ENCODE peak calls at places on chromosomes 2 and 18, in eight cellular contexts. D is progenitor cell of endocrine pancreas; L is tibial artery; O is CD4-positive, alpha-beta T cell; R is Peyer's patch; Y is neural crest cell; U is right atrium auricular region; Z is body of pancreas. A is an unnamed sample.

GRCh38 chr18:60232541-60232940 is 140.0 kb downstream of the MC4R start:
- DNase-seq in U (no peak), L (no peak), Z (no peak), R (no peak), D (no peak), Y (no peak), O (no peak), A (peak)

GRCh38 chr18:58578835-58579560 is 49.9 kb downstream of the ALPK2 start:
- DNase-seq in O (no peak), D (no peak), L (no peak), Z (no peak), R (no peak), Y (no peak), U (no peak), A (peak)

GRCh38 chr2:237724811-237725478 is 73.6 kb upstream of the RBM44 start:
- DNase-seq in R (no peak), O (no peak), Z (peak), Y (no peak), U (peak), L (no peak), D (no peak), A (no peak)

GRCh38 chr2:217402622-217403383 is 542.9 kb upstream of the TNP1 start:
- DNase-seq in Y (no peak), D (no peak), Z (no peak), O (no peak), U (no peak), L (no peak), R (no peak), A (peak)

GRCh38 chr18:79100944-79101343 is 31.8 kb downstream of the ATP9B start:
- DNase-seq in D (no peak), L (no peak), Z (no peak), R (no peak), Y (no peak), O (no peak), U (no peak), A (no peak)

GRCh38 chr2:144523606-144524131 is 3.8 kb upstream of the ZEB2 start:
- DNase-seq in Y (no peak), L (no peak), U (no peak), R (no peak), D (no peak), Z (no peak), O (no peak), A (peak)

GRCh38 chr2:150981826-150982225 is 279.8 kb downstream of the RBM43 start:
- DNase-seq in Z (no peak), Y (no peak), O (no peak), D (no peak), U (no peak), L (no peak), R (no peak), A (peak)

GRCh38 chr2:233059797-233060499 is at the start of gene INPP5D:
- DNase-seq in O (peak), D (no peak), U (peak), L (peak), Y (no peak), Z (peak), R (no peak), A (no peak)

GRCh38 chr2:186422226-186422625 is 63.8 kb upstream of the ZC3H15 start:
- DNase-seq in R (no peak), D (no peak), L (peak), Z (peak), O (no peak), Y (no peak), U (peak), A (peak)

GRCh38 chr18:75504469-75504868 is 77.0 kb upstream of the SMIM21 start:
- DNase-seq in U (no peak), Z (no peak), Y (no peak), D (no peak), L (no peak), R (no peak), O (no peak), A (no peak)

GRCh38 chr2:117555965-117556364 is 258.5 kb upstream of the DDX18 start:
- DNase-seq in R (no peak), O (no peak), L (no peak), Z (no peak), Y (no peak), D (no peak), U (no peak), A (no peak)
- TF ChIP-seq CTCF in R (no peak), O (no peak), L (no peak), Z (no peak), Y (no peak), D (no peak), U (no peak), A (no peak)

GRCh38 chr2:66813525-66813924 is 378.6 kb downstream of the MEIS1 start:
- DNase-seq in L (no peak), O (no peak), U (no peak), D (no peak), Y (no peak), R (no peak), Z (no peak), A (no peak)

GRCh38 chr2:66813976-66814375 is 379.1 kb downstream of the MEIS1 start:
- DNase-seq in O (no peak), Y (no peak), R (no peak), Z (no peak), L (no peak), D (no peak), U (no peak), A (no peak)

GRCh38 chr2:66815886-66816285 is 381.0 kb downstream of the MEIS1 start:
- DNase-seq in R (no peak), Y (no peak), L (no peak), O (no peak), D (no peak), Z (no peak), U (no peak), A (no peak)

DNA sequence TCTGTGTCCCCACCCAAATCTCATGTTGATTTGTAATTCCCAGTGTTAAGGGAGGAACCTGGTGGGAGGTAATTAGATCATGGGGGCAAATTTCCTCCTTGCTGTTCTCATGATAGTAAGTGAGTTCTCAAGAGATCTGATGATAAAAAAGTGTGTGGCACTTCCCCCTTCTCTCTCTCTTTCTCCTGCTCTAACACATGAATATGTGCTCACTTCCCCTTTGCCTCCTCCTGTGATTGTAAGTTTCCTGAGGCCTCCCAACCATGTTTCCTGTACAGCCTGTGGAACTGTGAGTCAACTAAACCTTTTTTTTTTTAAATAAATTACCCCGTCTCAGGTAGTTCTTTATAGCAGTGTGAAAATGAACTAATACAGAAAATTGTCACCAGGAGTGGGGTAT is 380.0 kb downstream of the MEIS1 start:
- DNase-seq in U (no peak), Z (no peak), Y (no peak), D (no peak), L (no peak), O (no peak), R (no peak), A (no peak)
- TF ChIP-seq CTCF in U (no peak), Z (no peak), Y (no peak), D (no peak), L (no peak), O (no peak), R (no peak), A (no peak)

DNA sequence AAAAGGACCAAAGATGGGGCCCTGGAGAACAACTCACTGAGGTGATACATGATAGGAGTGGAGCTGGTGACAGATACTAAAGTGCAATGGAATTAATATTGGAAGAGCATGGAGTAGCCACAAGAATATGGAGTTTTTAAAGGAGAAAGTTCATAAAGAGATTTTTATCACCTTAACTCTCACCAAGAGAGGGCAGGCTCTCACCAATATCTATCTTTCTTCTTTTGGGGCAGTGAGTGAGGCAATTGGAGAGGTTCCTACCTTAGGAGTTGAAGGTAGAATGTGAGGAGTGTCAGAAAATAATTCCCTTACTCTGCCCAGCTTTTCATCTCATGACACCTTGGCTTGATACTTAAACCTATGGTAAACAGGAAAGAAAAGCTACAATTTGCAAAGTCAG is 233.7 kb upstream of the CWC22 start:
- DNase-seq in Z (no peak), O (no peak), D (no peak), L (no peak), U (no peak), Y (no peak), R (no peak), A (peak)
- TF ChIP-seq CTCF in Z (no peak), O (no peak), D (peak), L (no peak), U (no peak), Y (no peak), R (no peak), A (peak)

GRCh38 chr2:189024861-189025618 is 50.9 kb downstream of the COL3A1 start:
- DNase-seq in Y (no peak), L (no peak), O (no peak), D (no peak), Z (no peak), R (no peak), U (no peak), A (no peak)
- TF ChIP-seq CTCF in Y (peak), L (no peak), O (no peak), D (peak), Z (no peak), R (no peak), U (no peak), A (peak)

DNA sequence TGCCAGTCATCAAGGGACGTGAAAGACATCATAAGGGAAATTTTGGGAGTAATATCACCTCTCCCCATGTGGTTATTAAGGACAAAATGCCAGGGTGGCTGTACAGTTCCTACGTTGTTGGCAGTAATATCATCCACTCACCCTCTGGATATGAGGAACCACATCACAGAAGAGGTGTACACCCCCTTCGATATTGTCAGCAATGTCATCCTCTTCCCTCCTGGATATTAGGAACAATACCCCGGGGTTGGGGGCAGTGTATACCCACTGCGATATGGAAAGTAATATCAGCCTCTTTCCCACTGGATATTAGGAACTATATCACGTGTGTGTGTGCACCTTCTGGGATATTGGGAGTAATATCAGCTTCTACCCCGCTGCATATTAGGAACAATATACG is 1933.3 kb downstream of the SUCLG1 start:
- DNase-seq in Y (no peak), Z (no peak), L (no peak), U (no peak), D (no peak), R (no peak), O (no peak), A (no peak)
- TF ChIP-seq CTCF in Y (no peak), Z (no peak), L (no peak), U (no peak), D (no peak), R (no peak), O (no peak), A (no peak)

GRCh38 chr2:12315224-12315623 is 401.5 kb upstream of the TRIB2 start:
- DNase-seq in U (no peak), Z (no peak), L (no peak), R (no peak), D (no peak), O (no peak), Y (no peak), A (no peak)

GRCh38 chr2:12317286-12317685 is 399.4 kb upstream of the TRIB2 start:
- DNase-seq in U (no peak), Z (no peak), Y (no peak), O (no peak), D (no peak), R (no peak), L (no peak), A (no peak)

GRCh38 chr2:12317853-12318426 is 398.8 kb upstream of the TRIB2 start:
- DNase-seq in O (no peak), Z (no peak), D (no peak), Y (no peak), R (no peak), L (peak), U (no peak), A (no peak)

GRCh38 chr2:12318427-12319057 is 398.2 kb upstream of the TRIB2 start:
- DNase-seq in L (no peak), Y (no peak), D (no peak), R (no peak), Z (no peak), U (no peak), O (no peak), A (peak)

DNA sequence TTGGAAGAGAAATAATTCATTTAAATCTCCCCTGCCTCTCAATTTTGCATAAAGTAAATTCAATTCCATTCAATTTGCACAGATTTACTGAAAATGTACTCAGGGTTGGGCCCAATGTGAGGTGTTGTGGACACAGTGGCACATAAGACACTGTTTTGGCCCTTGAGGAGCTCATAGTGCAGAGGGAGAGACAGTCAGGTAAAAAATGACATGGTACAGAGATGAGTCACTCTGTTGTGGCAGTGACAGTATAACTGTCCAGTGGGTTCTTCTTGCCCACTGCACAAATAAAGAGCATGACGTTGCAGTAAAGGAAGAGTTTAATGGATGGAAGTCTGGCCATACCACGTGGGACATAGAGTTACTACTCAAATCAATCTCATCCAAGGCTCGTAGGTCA is 400.3 kb upstream of the TRIB2 start:
- DNase-seq in U (no peak), Y (no peak), Z (no peak), R (no peak), D (no peak), O (no peak), L (no peak), A (no peak)
- TF ChIP-seq CTCF in U (no peak), Y (no peak), Z (no peak), R (no peak), D (no peak), O (no peak), L (no peak), A (no peak)

GRCh38 chr2:20822535-20823490 is at the start of gene LDAH:
- DNase-seq in L (peak), Z (peak), U (peak), D (peak), Y (peak), O (peak), R (peak), A (peak)

GRCh38 chr2:20818820-20819219 is 4.1 kb downstream of the LDAH start:
- DNase-seq in Z (no peak), R (no peak), D (no peak), L (no peak), U (no peak), Y (no peak), O (no peak), A (no peak)

GRCh38 chr2:20829861-20830260 is 7.0 kb upstream of the LDAH start:
- DNase-seq in O (no peak), D (no peak), Y (no peak), Z (no peak), R (no peak), L (no peak), U (no peak), A (no peak)

DNA sequence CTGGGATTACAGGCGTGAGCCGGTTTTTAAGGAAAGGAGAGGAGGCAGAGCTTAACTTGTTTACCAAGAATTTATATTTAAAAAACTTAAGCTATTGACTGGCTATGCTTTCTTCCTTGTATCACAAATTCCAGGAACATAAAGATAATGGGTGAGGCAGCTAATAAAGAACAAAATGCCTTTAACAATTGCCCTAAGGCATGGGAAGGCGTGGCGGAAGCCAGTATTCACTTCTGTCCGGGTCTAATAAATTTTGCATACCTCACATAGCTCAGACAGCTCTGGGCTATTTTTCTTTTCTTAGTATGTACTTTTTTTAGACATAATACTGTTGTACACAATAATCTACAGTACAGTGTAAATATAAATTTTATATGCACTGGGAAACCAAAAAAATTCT is 1.0 kb upstream of the LDAH start:
- DNase-seq in U (no peak), Y (no peak), L (no peak), Z (no peak), D (no peak), R (no peak), O (no peak), A (no peak)
- TF ChIP-seq CTCF in U (no peak), Y (no peak), L (no peak), Z (no peak), D (no peak), R (no peak), O (no peak), A (no peak)

GRCh38 chr2:86201951-86202692 is 2.9 kb downstream of the MRPL35 start:
- DNase-seq in U (no peak), O (no peak), R (no peak), Z (no peak), L (no peak), Y (no peak), D (no peak), A (no peak)
- TF ChIP-seq CTCF in U (no peak), O (no peak), R (no peak), Z (no peak), L (no peak), Y (peak), D (peak), A (peak)